ENCODE peak calls at places on chromosomes 6 and 20, in nine cellular contexts. A is HS-5; J is activated T-cell treated with anti-CD3 and anti-CD28 coated beads, Interleukin-2, amount 50 U/mL, for 72 hours; G is amniotic stem cell; Y is AG08396; T is MM.1S; K is DMS153; C is kidney tubule cell; B is amygdala. I is an unnamed sample.
A peak's percentile ranks its signal among the peaks of the same experiment; 100 is the strongest.

GRCh38 chr6:43013020-43013842 is 515 bp downstream of the MEA1 start:
- DNase-seq in A (peak; percentile 8), J (no peak), G (peak; percentile 36), Y (peak; percentile 18), T (no peak), K (no peak), C (peak; percentile 9), B (peak; percentile 39), I (no peak)

GRCh38 chr20:18702736-18703135 is 110.8 kb upstream of the SCP2D1 start:
- DNase-seq in A (no peak), J (no peak), G (no peak), Y (peak; percentile 23), T (no peak), K (no peak), C (no peak), B (no peak), I (no peak)

GRCh38 chr20:20824924-20825584 is 112.6 kb upstream of the RALGAPA2 start:
- DNase-seq in A (no peak), J (peak; percentile 63), G (no peak), Y (peak; percentile 41), T (peak; percentile 57), K (no peak), C (peak; percentile 44), B (peak; percentile 18), I (peak; percentile 43)

GRCh38 chr6:43263314-43264178 is 20.3 kb downstream of the TTBK1 start:
- DNase-seq in A (no peak), J (peak; percentile 80), G (peak; percentile 29), Y (peak; percentile 95), T (peak; percentile 69), K (peak; percentile 62), C (peak; percentile 75), B (no peak), I (peak; percentile 32)

GRCh38 chr20:59082077-59082740 is 39.6 kb upstream of the PRELID3B start:
- DNase-seq in A (peak; percentile 79), J (no peak), G (no peak), Y (no peak), T (no peak), K (peak; percentile 4), C (peak; percentile 35), B (no peak), I (no peak)

GRCh38 chr6:35500782-35501181 is 3.9 kb upstream of the TEAD3 start:
- DNase-seq in A (peak; percentile 72), J (no peak), G (peak; percentile 23), Y (no peak), T (no peak), K (no peak), C (peak; percentile 47), B (no peak), I (no peak)

GRCh38 chr20:58603656-58604184 is 47.4 kb upstream of the STX16 start:
- DNase-seq in A (no peak), J (no peak), G (peak; percentile 6), Y (peak; percentile 57), T (no peak), K (no peak), C (no peak), B (no peak), I (no peak)

GRCh38 chr6:78561015-78561414 is 306.3 kb upstream of the IRAK1BP1 start:
- DNase-seq in A (no peak), J (no peak), G (no peak), Y (no peak), T (no peak), K (no peak), C (no peak), B (no peak), I (no peak)

GRCh38 chr20:23826541-23827018 is at the start of gene CST2:
- DNase-seq in A (no peak), J (no peak), G (no peak), Y (no peak), T (no peak), K (no peak), C (peak; percentile 57), B (no peak), I (no peak)

GRCh38 chr6:32198345-32198696 is 5.9 kb upstream of the GPSM3 start:
- DNase-seq in A (no peak), J (no peak), G (no peak), Y (no peak), T (no peak), K (no peak), C (no peak), B (no peak), I (no peak)

GRCh38 chr6:165817771-165818170 is 154.7 kb upstream of the PDE10A start:
- DNase-seq in A (no peak), J (no peak), G (no peak), Y (no peak), T (no peak), K (no peak), C (no peak), B (no peak), I (no peak)

I was measured in hippocampal formation.